ENCODE peak calls at places on chromosomes 2 and 18, in nine cellular contexts. X is putamen; E is T follicular helper cell; U is activated naive CD8-positive, alpha-beta T cell treated with anti-CD3 and anti-CD28 coated beads, Interleukin-2, amount 50 U/mL, for 24 hours; H is activated naive CD4-positive, alpha-beta T cell; M is GM23248; J is Panc1; L is PC-9; K is T-helper 9 cell. Z is an unnamed sample.

GRCh38 chr2:183088061-183088460 is 9.5 kb downstream of the DUSP19 start:
- DNase-seq in U (no peak), E (no peak), H (no peak), J (no peak), K (no peak), X (no peak), M (no peak), L (no peak), Z (no peak)

GRCh38 chr2:14492920-14493503 is 139.5 kb upstream of the LRATD1 start:
- DNase-seq in H (no peak), U (no peak), X (no peak), L (peak), J (no peak), K (no peak), M (peak), E (no peak), Z (no peak)

GRCh38 chr18:8870528-8870927 is 165.2 kb downstream of the MTCL1 start:
- DNase-seq in U (no peak), L (no peak), M (peak), J (no peak), K (no peak), H (no peak), X (no peak), E (no peak), Z (no peak)

GRCh38 chr2:161036926-161037325 is 123.3 kb upstream of the TANK start:
- DNase-seq in M (no peak), E (no peak), U (no peak), H (no peak), X (no peak), L (no peak), K (no peak), J (no peak), Z (no peak)

GRCh38 chr2:75709297-75709696 is 1.4 kb downstream of the GCFC2 start:
- DNase-seq in X (no peak), M (peak), J (no peak), E (no peak), H (no peak), L (peak), U (no peak), K (no peak), Z (no peak)

GRCh38 chr2:219545610-219546352 is 2.0 kb downstream of the TMEM198 start:
- DNase-seq in M (no peak), J (no peak), H (no peak), L (no peak), E (no peak), K (no peak), U (no peak), X (no peak), Z (no peak)

GRCh38 chr18:475202-475624 is 25.3 kb downstream of the COLEC12 start:
- DNase-seq in K (no peak), J (no peak), E (no peak), L (no peak), H (no peak), M (peak), U (no peak), X (no peak), Z (no peak)

GRCh38 chr18:46832856-46833255 is 76.0 kb upstream of the ST8SIA5 start:
- DNase-seq in K (no peak), E (no peak), X (no peak), M (no peak), J (no peak), H (no peak), U (no peak), L (no peak), Z (no peak)

GRCh38 chr2:96147593-96148201 is 2.5 kb upstream of the DUSP2 start:
- DNase-seq in K (no peak), L (no peak), E (no peak), M (no peak), X (no peak), J (no peak), U (peak), H (no peak), Z (no peak)

GRCh38 chr2:205284323-205284722 is 398.0 kb upstream of the NRP2 start:
- DNase-seq in E (no peak), L (no peak), J (no peak), X (no peak), H (no peak), M (no peak), U (no peak), K (no peak), Z (no peak)

GRCh38 chr18:46148810-46149209 is 44.6 kb downstream of the HAUS1 start:
- DNase-seq in M (peak), X (no peak), L (peak), J (peak), H (no peak), K (peak), U (peak), E (peak), Z (no peak)

GRCh38 chr2:168350380-168350779 is 103.0 kb upstream of the STK39 start:
- DNase-seq in U (no peak), K (no peak), H (no peak), X (no peak), E (no peak), J (no peak), M (no peak), L (no peak), Z (no peak)

GRCh38 chr2:223692227-223692947 is 90.2 kb upstream of the SCG2 start:
- DNase-seq in L (no peak), X (peak), E (no peak), H (no peak), U (no peak), M (peak), J (no peak), K (no peak), Z (no peak)

GRCh38 chr2:112493858-112494648 is 12.1 kb downstream of the TTL start:
- DNase-seq in H (no peak), E (no peak), M (peak), K (no peak), L (peak), X (no peak), J (no peak), U (no peak), Z (no peak)

GRCh38 chr2:206858972-206859739 is 80.2 kb upstream of the CPO start:
- DNase-seq in L (no peak), E (no peak), H (no peak), K (no peak), M (no peak), U (no peak), J (no peak), X (no peak), Z (no peak)

GRCh38 chr18:24695168-24695567 is 234.7 kb downstream of the HRH4 start:
- DNase-seq in U (no peak), J (no peak), H (no peak), X (no peak), L (no peak), M (peak), K (no peak), E (no peak), Z (no peak)

GRCh38 chr2:96369186-96369585 is 33.6 kb downstream of the NCAPH start:
- DNase-seq in U (no peak), E (no peak), J (no peak), X (peak), M (peak), K (no peak), H (no peak), L (no peak), Z (no peak)

GRCh38 chr2:71688530-71688929 is 235.2 kb downstream of the DYSF start:
- DNase-seq in X (no peak), U (no peak), M (no peak), E (no peak), H (no peak), L (no peak), J (no peak), K (no peak), Z (no peak)

GRCh38 chr18:10010611-10011015 is 96.8 kb downstream of the VAPA start:
- DNase-seq in E (no peak), J (no peak), M (peak), K (no peak), X (peak), U (no peak), H (no peak), L (no peak), Z (no peak)

GRCh38 chr18:22830511-22830910 is 102.6 kb upstream of the RBBP8 start:
- DNase-seq in E (no peak), L (no peak), X (no peak), H (no peak), M (no peak), J (no peak), K (no peak), U (no peak), Z (no peak)

GRCh38 chr2:142973160-142973821 is 95.8 kb downstream of the KYNU start:
- DNase-seq in M (peak), X (no peak), J (no peak), E (no peak), K (no peak), H (no peak), L (no peak), U (no peak), Z (no peak)

GRCh38 chr18:2627821-2628276 is 27.7 kb upstream of the SMCHD1 start:
- DNase-seq in U (no peak), E (no peak), K (no peak), J (no peak), L (peak), M (peak), X (no peak), H (no peak), Z (no peak)

GRCh38 chr2:102197389-102198137 is 10.7 kb downstream of the IL1RL2 start:
- DNase-seq in H (no peak), K (no peak), U (no peak), M (no peak), X (no peak), L (no peak), E (no peak), J (no peak), Z (no peak)

GRCh38 chr2:214960677-214961076 is 151.2 kb upstream of the BARD1 start:
- DNase-seq in K (no peak), J (no peak), X (no peak), L (no peak), U (no peak), E (no peak), H (no peak), M (peak), Z (no peak)

GRCh38 chr2:120111193-120111592 is 98.3 kb downstream of the EPB41L5 start:
- DNase-seq in K (no peak), M (no peak), H (no peak), J (no peak), L (no peak), U (no peak), X (no peak), E (no peak), Z (no peak)

GRCh38 chr18:2988041-2988794 is 24.7 kb downstream of the LPIN2 start:
- DNase-seq in U (no peak), J (no peak), H (no peak), X (no peak), L (peak), E (no peak), K (no peak), M (peak), Z (no peak)

GRCh38 chr18:36993068-36993467 is 164.1 kb downstream of the KIAA1328 start:
- DNase-seq in H (no peak), K (no peak), L (no peak), X (no peak), J (no peak), U (no peak), E (no peak), M (peak), Z (no peak)

GRCh38 chr2:29275186-29275585 is 160.0 kb downstream of the CLIP4 start:
- DNase-seq in L (no peak), H (no peak), X (no peak), M (no peak), E (no peak), J (no peak), U (no peak), K (no peak), Z (no peak)

GRCh38 chr18:67094123-67094522 is 422.4 kb downstream of the DSEL start:
- DNase-seq in K (no peak), L (no peak), H (no peak), J (no peak), M (no peak), U (no peak), X (no peak), E (no peak), Z (no peak)

GRCh38 chr2:127146820-127147502 is 40.0 kb upstream of the BIN1 start:
- DNase-seq in H (no peak), J (no peak), X (no peak), M (peak), L (peak), K (no peak), E (no peak), U (no peak), Z (no peak)

GRCh38 chr2:7363906-7364305 is 446.7 kb downstream of the RNF144A start:
- DNase-seq in E (no peak), U (no peak), L (no peak), X (no peak), M (no peak), K (no peak), J (no peak), H (no peak), Z (no peak)

GRCh38 chr2:12890481-12890980 is 173.8 kb downstream of the TRIB2 start:
- DNase-seq in K (no peak), H (no peak), L (no peak), U (no peak), E (no peak), M (no peak), X (no peak), J (no peak), Z (no peak)

GRCh38 chr18:43271593-43272432 is 5.5 kb downstream of the SYT4 start:
- DNase-seq in L (no peak), U (peak), H (no peak), K (no peak), X (no peak), J (peak), E (no peak), M (peak), Z (no peak)

GRCh38 chr2:40095003-40095402 is 315.9 kb upstream of the THUMPD2 start:
- DNase-seq in J (no peak), H (no peak), L (no peak), K (no peak), X (no peak), E (no peak), M (peak), U (no peak), Z (no peak)

GRCh38 chr18:28760299-28760698 is 583.4 kb upstream of the CDH2 start:
- DNase-seq in H (no peak), J (no peak), M (no peak), X (no peak), U (no peak), K (no peak), E (no peak), L (no peak), Z (no peak)